ENCODE peak calls at places on chromosome 11, in eight cellular contexts. One of them, this sample, is unnamed.

GRCh38 chr11:16612801-16613400 is 125.5 kb upstream of the C11orf58 start:
- DNase-seq in coronary artery: no peak
- DNase-seq in RWPE1: no peak
- DNase-seq in HuH-7.5: peak
- DNase-seq in HFFc6: no peak
- DNase-seq in KBM-7: no peak
- DNase-seq in activated CD8-positive, alpha-beta T cell treated with anti-CD3 and anti-CD28 coated beads, Interleukin-2, amount 10 ng/mL, durations not matched to agents 7 days and 5 days: no peak
- DNase-seq in NCI-H345: peak
- DNase-seq in this sample: no peak

GRCh38 chr11:10288316-10288715 is 5.7 kb downstream of the SBF2 start:
- DNase-seq in KBM-7: no peak
- DNase-seq in activated CD8-positive, alpha-beta T cell treated with anti-CD3 and anti-CD28 coated beads, Interleukin-2, amount 10 ng/mL, durations not matched to agents 7 days and 5 days: no peak
- DNase-seq in HuH-7.5: no peak
- DNase-seq in RWPE1: no peak
- DNase-seq in HFFc6: no peak
- DNase-seq in NCI-H345: no peak
- DNase-seq in coronary artery: no peak
- DNase-seq in this sample: no peak

GRCh38 chr11:47387944-47388696 is 9.8 kb upstream of the SPI1 start:
- DNase-seq in KBM-7: no peak
- DNase-seq in HFFc6: no peak
- DNase-seq in coronary artery: no peak
- DNase-seq in HuH-7.5: no peak
- DNase-seq in activated CD8-positive, alpha-beta T cell treated with anti-CD3 and anti-CD28 coated beads, Interleukin-2, amount 10 ng/mL, durations not matched to agents 7 days and 5 days: no peak
- DNase-seq in NCI-H345: no peak
- DNase-seq in RWPE1: no peak
- DNase-seq in this sample: peak

GRCh38 chr11:122645847-122646246 is 9.7 kb upstream of the UBASH3B start:
- DNase-seq in HFFc6: no peak
- DNase-seq in NCI-H345: no peak
- DNase-seq in KBM-7: no peak
- DNase-seq in activated CD8-positive, alpha-beta T cell treated with anti-CD3 and anti-CD28 coated beads, Interleukin-2, amount 10 ng/mL, durations not matched to agents 7 days and 5 days: no peak
- DNase-seq in HuH-7.5: no peak
- DNase-seq in coronary artery: no peak
- DNase-seq in RWPE1: no peak
- DNase-seq in this sample: no peak

GRCh38 chr11:14612624-14613023 is 31.0 kb upstream of the PDE3B start:
- DNase-seq in HFFc6: no peak
- DNase-seq in HuH-7.5: no peak
- DNase-seq in KBM-7: no peak
- DNase-seq in activated CD8-positive, alpha-beta T cell treated with anti-CD3 and anti-CD28 coated beads, Interleukin-2, amount 10 ng/mL, durations not matched to agents 7 days and 5 days: no peak
- DNase-seq in NCI-H345: no peak
- DNase-seq in coronary artery: no peak
- DNase-seq in RWPE1: no peak
- DNase-seq in this sample: peak

GRCh38 chr11:1573077-1573846 is 1.2 kb upstream of the DUSP8 start:
- DNase-seq in NCI-H345: peak
- DNase-seq in coronary artery: no peak
- DNase-seq in KBM-7: no peak
- DNase-seq in HuH-7.5: no peak
- DNase-seq in activated CD8-positive, alpha-beta T cell treated with anti-CD3 and anti-CD28 coated beads, Interleukin-2, amount 10 ng/mL, durations not matched to agents 7 days and 5 days: no peak
- DNase-seq in HFFc6: no peak
- DNase-seq in RWPE1: no peak
- DNase-seq in this sample: no peak

GRCh38 chr11:110362916-110363574 is 66.6 kb upstream of the RDX start:
- DNase-seq in activated CD8-positive, alpha-beta T cell treated with anti-CD3 and anti-CD28 coated beads, Interleukin-2, amount 10 ng/mL, durations not matched to agents 7 days and 5 days: no peak
- DNase-seq in NCI-H345: peak
- DNase-seq in RWPE1: no peak
- DNase-seq in KBM-7: peak
- DNase-seq in HFFc6: no peak
- DNase-seq in HuH-7.5: no peak
- DNase-seq in coronary artery: no peak
- DNase-seq in this sample: no peak

GRCh38 chr11:34890812-34891211 is 25.4 kb downstream of the APIP start:
- DNase-seq in coronary artery: no peak
- DNase-seq in HFFc6: peak
- DNase-seq in KBM-7: peak
- DNase-seq in activated CD8-positive, alpha-beta T cell treated with anti-CD3 and anti-CD28 coated beads, Interleukin-2, amount 10 ng/mL, durations not matched to agents 7 days and 5 days: no peak
- DNase-seq in HuH-7.5: no peak
- DNase-seq in RWPE1: peak
- DNase-seq in NCI-H345: peak
- DNase-seq in this sample: peak

GRCh38 chr11:88402784-88403183 is 65.2 kb upstream of the CTSC start:
- DNase-seq in HuH-7.5: no peak
- DNase-seq in coronary artery: no peak
- DNase-seq in KBM-7: no peak
- DNase-seq in activated CD8-positive, alpha-beta T cell treated with anti-CD3 and anti-CD28 coated beads, Interleukin-2, amount 10 ng/mL, durations not matched to agents 7 days and 5 days: no peak
- DNase-seq in HFFc6: peak
- DNase-seq in RWPE1: no peak
- DNase-seq in NCI-H345: no peak
- DNase-seq in this sample: no peak

GRCh38 chr11:14423633-14424032 is 64.7 kb upstream of the RRAS2 start:
- DNase-seq in coronary artery: no peak
- DNase-seq in KBM-7: peak
- DNase-seq in RWPE1: no peak
- DNase-seq in NCI-H345: no peak
- DNase-seq in HFFc6: peak
- DNase-seq in HuH-7.5: no peak
- DNase-seq in activated CD8-positive, alpha-beta T cell treated with anti-CD3 and anti-CD28 coated beads, Interleukin-2, amount 10 ng/mL, durations not matched to agents 7 days and 5 days: no peak
- DNase-seq in this sample: peak

GRCh38 chr11:38672445-38672844 is 2074.4 kb upstream of the RAG2 start:
- DNase-seq in HFFc6: no peak
- DNase-seq in RWPE1: no peak
- DNase-seq in coronary artery: no peak
- DNase-seq in activated CD8-positive, alpha-beta T cell treated with anti-CD3 and anti-CD28 coated beads, Interleukin-2, amount 10 ng/mL, durations not matched to agents 7 days and 5 days: no peak
- DNase-seq in KBM-7: no peak
- DNase-seq in NCI-H345: no peak
- DNase-seq in HuH-7.5: no peak
- DNase-seq in this sample: no peak

GRCh38 chr11:120467627-120468026 is 43.9 kb upstream of the GRIK4 start:
- DNase-seq in activated CD8-positive, alpha-beta T cell treated with anti-CD3 and anti-CD28 coated beads, Interleukin-2, amount 10 ng/mL, durations not matched to agents 7 days and 5 days: no peak
- DNase-seq in NCI-H345: no peak
- DNase-seq in HFFc6: peak
- DNase-seq in coronary artery: no peak
- DNase-seq in KBM-7: no peak
- DNase-seq in HuH-7.5: no peak
- DNase-seq in RWPE1: no peak
- DNase-seq in this sample: no peak

GRCh38 chr11:102421262-102421661 is 31.3 kb downstream of the TMEM123 start:
- DNase-seq in activated CD8-positive, alpha-beta T cell treated with anti-CD3 and anti-CD28 coated beads, Interleukin-2, amount 10 ng/mL, durations not matched to agents 7 days and 5 days: no peak
- DNase-seq in RWPE1: no peak
- DNase-seq in coronary artery: no peak
- DNase-seq in KBM-7: no peak
- DNase-seq in NCI-H345: peak
- DNase-seq in HFFc6: no peak
- DNase-seq in HuH-7.5: no peak
- DNase-seq in this sample: no peak

GRCh38 chr11:2775083-2775625 is 75.4 kb upstream of the KCNQ1OT1 start:
- DNase-seq in KBM-7: peak
- DNase-seq in RWPE1: no peak
- DNase-seq in HFFc6: no peak
- DNase-seq in coronary artery: peak
- DNase-seq in NCI-H345: no peak
- DNase-seq in activated CD8-positive, alpha-beta T cell treated with anti-CD3 and anti-CD28 coated beads, Interleukin-2, amount 10 ng/mL, durations not matched to agents 7 days and 5 days: peak
- DNase-seq in HuH-7.5: no peak
- DNase-seq in this sample: no peak